ENCODE peak calls at places on chromosome 19, in four cellular contexts. One of them, this sample, is unnamed.

GRCh38 chr19:7705387-7706187 is 3.7 kb upstream of the FCER2 start:
- DNase-seq in NCI-H1105: no peak
- DNase-seq in amniotic epithelial cell: no peak
- DNase-seq in AG10803: no peak
- DNase-seq in this sample: peak

GRCh38 chr19:14021474-14021873 is 6.5 kb upstream of the RLN3 start:
- DNase-seq in NCI-H1105: no peak
- DNase-seq in amniotic epithelial cell: no peak
- DNase-seq in AG10803: no peak
- DNase-seq in this sample: no peak

GRCh38 chr19:8423821-8424223 is 10.7 kb downstream of the MARCHF2 start:
- DNase-seq in NCI-H1105: no peak
- DNase-seq in amniotic epithelial cell: peak
- DNase-seq in AG10803: peak
- DNase-seq in this sample: no peak

GRCh38 chr19:38671654-38672053 is 24.2 kb downstream of the ACTN4 start:
- DNase-seq in NCI-H1105: no peak
- DNase-seq in amniotic epithelial cell: no peak
- DNase-seq in AG10803: no peak
- DNase-seq in this sample: no peak

GRCh38 chr19:3253270-3253669 is 28.8 kb downstream of the CELF5 start:
- DNase-seq in NCI-H1105: no peak
- DNase-seq in amniotic epithelial cell: peak
- DNase-seq in AG10803: no peak
- DNase-seq in this sample: no peak

GRCh38 chr19:876780-877314 is 16.1 kb downstream of the MED16 start:
- DNase-seq in NCI-H1105: no peak
- DNase-seq in amniotic epithelial cell: no peak
- DNase-seq in AG10803: no peak
- DNase-seq in this sample: no peak

GRCh38 chr19:35098413-35099049 is 17.1 kb upstream of the FXYD3 start:
- DNase-seq in NCI-H1105: no peak
- DNase-seq in amniotic epithelial cell: no peak
- DNase-seq in AG10803: no peak
- DNase-seq in this sample: no peak

GRCh38 chr19:49786432-49786831 is 19.6 kb downstream of the AP2A1 start:
- DNase-seq in NCI-H1105: no peak
- DNase-seq in amniotic epithelial cell: peak
- DNase-seq in AG10803: peak
- DNase-seq in this sample: no peak

GRCh38 chr19:10412257-10412977 is 7.9 kb upstream of the PDE4A start:
- DNase-seq in NCI-H1105: no peak
- DNase-seq in amniotic epithelial cell: no peak
- DNase-seq in AG10803: no peak
- DNase-seq in this sample: peak

GRCh38 chr19:7932276-7932929 is 6.5 kb upstream of the CTXN1 start:
- DNase-seq in NCI-H1105: no peak
- DNase-seq in amniotic epithelial cell: no peak
- DNase-seq in AG10803: no peak
- DNase-seq in this sample: no peak

GRCh38 chr19:2650515-2650914 is 52.0 kb downstream of the GNG7 start:
- DNase-seq in NCI-H1105: no peak
- DNase-seq in amniotic epithelial cell: no peak
- DNase-seq in AG10803: no peak
- DNase-seq in this sample: no peak

GRCh38 chr19:10237702-10238101 is 6.6 kb upstream of the S1PR2 start:
- DNase-seq in NCI-H1105: no peak
- DNase-seq in amniotic epithelial cell: no peak
- DNase-seq in AG10803: no peak
- DNase-seq in this sample: no peak

GRCh38 chr19:44623080-44623479 is 9.7 kb downstream of the IGSF23 start:
- DNase-seq in NCI-H1105: no peak
- DNase-seq in amniotic epithelial cell: no peak
- DNase-seq in AG10803: peak
- DNase-seq in this sample: no peak

GRCh38 chr19:18491995-18492953 is 29.6 kb downstream of the ELL start:
- DNase-seq in NCI-H1105: no peak
- DNase-seq in amniotic epithelial cell: no peak
- DNase-seq in AG10803: no peak
- DNase-seq in this sample: no peak

GRCh38 chr19:48745208-48745995 is 1.3 kb downstream of the IZUMO1 start:
- DNase-seq in NCI-H1105: no peak
- DNase-seq in amniotic epithelial cell: peak
- DNase-seq in AG10803: peak
- DNase-seq in this sample: no peak

GRCh38 chr19:40191836-40192646 is 815 bp downstream of the MAP3K10 start:
- DNase-seq in NCI-H1105: no peak
- DNase-seq in amniotic epithelial cell: no peak
- DNase-seq in AG10803: peak
- DNase-seq in this sample: peak

GRCh38 chr19:23116802-23117571 is at the start of gene ZNF730:
- DNase-seq in NCI-H1105: peak
- DNase-seq in amniotic epithelial cell: peak
- DNase-seq in AG10803: peak
- DNase-seq in this sample: peak

This sample was measured in stimulated activated naive B cell treated with anti-CD40 and anti-IgM and Interleukin-4, amounts not matched to agents 10 μg/mL and 1 μg/mL and 100 μg/mL, for 72 hours.